ENCODE peak calls at places on chromosomes 3 and 15, in seven cellular contexts. C is heart left ventricle, G is kidney, V is left lung, R is body of pancreas, B is brain microvascular endothelial cell, F is endothelial cell of umbilical vein. O is an unnamed sample.

GRCh38 chr15:41789237-41789636 is 15.0 kb downstream of the MAPKBP1 start:
- DNase-seq in C (no peak), G (no peak), V (no peak), R (no peak), B (no peak), F (no peak), O (no peak)

GRCh38 chr3:124780356-124780755 is 50.1 kb downstream of the UMPS start:
- DNase-seq in C (peak), G (peak), V (no peak), R (peak), B (peak), F (no peak), O (no peak)

GRCh38 chr15:46502668-46503067 is 867.8 kb downstream of the SQOR start:
- DNase-seq in C (no peak), G (no peak), V (no peak), R (no peak), B (no peak), F (peak), O (no peak)

GRCh38 chr3:159031280-159031679 is 229.4 kb downstream of the MFSD1 start:
- DNase-seq in C (no peak), G (no peak), V (no peak), R (no peak), B (no peak), F (no peak), O (no peak)

GRCh38 chr3:56536735-56537134 is 20.2 kb upstream of the CCDC66 start:
- DNase-seq in C (no peak), G (no peak), V (no peak), R (no peak), B (no peak), F (no peak), O (no peak)

GRCh38 chr3:119367000-119367399 is 72.8 kb downstream of the ARHGAP31 start:
- DNase-seq in C (no peak), G (no peak), V (no peak), R (no peak), B (no peak), F (no peak), O (no peak)

GRCh38 chr3:82643948-82644347 is 882.5 kb upstream of the GBE1 start:
- DNase-seq in C (no peak), G (no peak), V (no peak), R (peak), B (no peak), F (no peak), O (no peak)

GRCh38 chr15:51401872-51402517 is 60.5 kb downstream of the GLDN start:
- DNase-seq in C (peak), G (no peak), V (peak), R (peak), B (peak), F (peak), O (peak)

GRCh38 chr15:95770191-95770590 is 560.3 kb upstream of the NR2F2 start:
- DNase-seq in C (no peak), G (no peak), V (no peak), R (no peak), B (peak), F (peak), O (no peak)

GRCh38 chr15:60933914-60934885 is 294.9 kb downstream of the RORA start:
- DNase-seq in C (no peak), G (no peak), V (no peak), R (no peak), B (no peak), F (no peak), O (no peak)

GRCh38 chr3:159929181-159929893 is 59.3 kb upstream of the IL12A start:
- DNase-seq in C (peak), G (no peak), V (no peak), R (no peak), B (peak), F (peak), O (peak)

GRCh38 chr15:66099950-66100671 is 153.4 kb downstream of the MEGF11 start:
- DNase-seq in C (no peak), G (no peak), V (no peak), R (no peak), B (no peak), F (no peak), O (no peak)

GRCh38 chr15:79008666-79009065 is 63.8 kb upstream of the CTSH start:
- DNase-seq in C (no peak), G (peak), V (no peak), R (peak), B (no peak), F (no peak), O (no peak)

GRCh38 chr15:39857132-39857531 is 62.9 kb downstream of the GPR176 start:
- DNase-seq in C (no peak), G (no peak), V (no peak), R (no peak), B (no peak), F (peak), O (no peak)

GRCh38 chr3:25915673-25916072 is 125.8 kb downstream of the OXSM start:
- DNase-seq in C (no peak), G (no peak), V (no peak), R (no peak), B (no peak), F (no peak), O (no peak)

GRCh38 chr3:130955481-130955880 is 61.6 kb downstream of the ATP2C1 start:
- DNase-seq in C (no peak), G (no peak), V (no peak), R (no peak), B (no peak), F (no peak), O (no peak)

GRCh38 chr3:2872884-2873283 is 237.3 kb downstream of the IL5RA start:
- DNase-seq in C (no peak), G (no peak), V (no peak), R (no peak), B (no peak), F (no peak), O (no peak)

GRCh38 chr15:67174864-67175573 is 79.4 kb downstream of the AAGAB start:
- DNase-seq in C (no peak), G (no peak), V (no peak), R (no peak), B (no peak), F (peak), O (no peak)

GRCh38 chr3:13507247-13507790 is 27.2 kb downstream of the HDAC11 start:
- DNase-seq in C (no peak), G (no peak), V (no peak), R (no peak), B (no peak), F (no peak), O (no peak)

GRCh38 chr15:49315543-49315942 is 107.5 kb upstream of the FGF7 start:
- DNase-seq in C (no peak), G (no peak), V (no peak), R (no peak), B (peak), F (no peak), O (no peak)

GRCh38 chr15:59191855-59192237 is 14.8 kb upstream of the LDHAL6B start:
- DNase-seq in C (no peak), G (no peak), V (no peak), R (no peak), B (peak), F (peak), O (no peak)

GRCh38 chr3:126448141-126448892 is 27.4 kb downstream of the ZXDC start:
- DNase-seq in C (no peak), G (no peak), V (no peak), R (no peak), B (no peak), F (no peak), O (no peak)

GRCh38 chr3:147185781-147186180 is 220.6 kb downstream of the ZIC4 start:
- DNase-seq in C (no peak), G (no peak), V (no peak), R (no peak), B (no peak), F (no peak), O (no peak)

GRCh38 chr3:96852849-96853248 is 38.5 kb downstream of the EPHA6 start:
- DNase-seq in C (no peak), G (no peak), V (no peak), R (no peak), B (no peak), F (no peak), O (no peak)

GRCh38 chr3:32401541-32402052 is 9.9 kb downstream of the CMTM7 start:
- DNase-seq in C (peak), G (peak), V (peak), R (peak), B (peak), F (peak), O (peak)

GRCh38 chr3:189041482-189042090 is 130.2 kb upstream of the TPRG1 start:
- DNase-seq in C (no peak), G (no peak), V (no peak), R (peak), B (peak), F (peak), O (no peak)

GRCh38 chr3:65500398-65501306 is 538.1 kb downstream of the MAGI1 start:
- DNase-seq in C (no peak), G (no peak), V (no peak), R (no peak), B (peak), F (peak), O (no peak)

GRCh38 chr3:57127849-57128566 is 37.1 kb downstream of the IL17RD start:
- DNase-seq in C (no peak), G (no peak), V (no peak), R (no peak), B (no peak), F (no peak), O (no peak)

GRCh38 chr3:131630117-131630516 is 127.3 kb upstream of the MRPL3 start:
- DNase-seq in C (no peak), G (no peak), V (no peak), R (no peak), B (no peak), F (no peak), O (no peak)

GRCh38 chr15:52080031-52080430 is 32.5 kb downstream of the BCL2L10 start:
- DNase-seq in C (no peak), G (no peak), V (no peak), R (no peak), B (peak), F (no peak), O (no peak)

GRCh38 chr3:13214847-13215472 is 141.7 kb upstream of the IQSEC1 start:
- DNase-seq in C (no peak), G (peak), V (no peak), R (no peak), B (no peak), F (no peak), O (no peak)

GRCh38 chr15:70497661-70498060 is 265.7 kb downstream of the UACA start:
- DNase-seq in C (no peak), G (no peak), V (no peak), R (no peak), B (no peak), F (no peak), O (no peak)

GRCh38 chr3:72791132-72791531 is 57.1 kb downstream of the SHQ1 start:
- DNase-seq in C (no peak), G (no peak), V (no peak), R (no peak), B (no peak), F (peak), O (no peak)

GRCh38 chr3:54954019-54954418 is 26.2 kb upstream of the LRTM1 start:
- DNase-seq in C (no peak), G (no peak), V (no peak), R (no peak), B (peak), F (no peak), O (no peak)

GRCh38 chr3:138186803-138187295 is 252 bp upstream of the ARMC8 start:
- DNase-seq in C (peak), G (peak), V (peak), R (peak), B (peak), F (peak), O (peak)

GRCh38 chr3:42820746-42821051 is 11.5 kb downstream of the ACKR2 start:
- DNase-seq in C (no peak), G (no peak), V (no peak), R (peak), B (no peak), F (no peak), O (no peak)
- H3K27ac ChIP-seq in C (no peak), G (no peak), V (no peak), R (no peak), B (no peak), F (no peak), O (no peak)

GRCh38 chr3:45253316-45253715 is 27.2 kb upstream of the TMEM158 start:
- DNase-seq in C (no peak), G (no peak), V (no peak), R (no peak), B (no peak), F (no peak), O (no peak)

GRCh38 chr3:45261333-45262110 is 35.4 kb upstream of the TMEM158 start:
- DNase-seq in C (no peak), G (no peak), V (no peak), R (no peak), B (no peak), F (no peak), O (no peak)

GRCh38 chr3:45259144-45259543 is 33.1 kb upstream of the TMEM158 start:
- DNase-seq in C (no peak), G (no peak), V (no peak), R (no peak), B (no peak), F (no peak), O (no peak)

GRCh38 chr3:45252833-45253232 is 26.7 kb upstream of the TMEM158 start:
- DNase-seq in C (no peak), G (no peak), V (no peak), R (no peak), B (no peak), F (no peak), O (no peak)

GRCh38 chr3:45258317-45258716 is 32.2 kb upstream of the TMEM158 start:
- DNase-seq in C (no peak), G (no peak), V (no peak), R (no peak), B (no peak), F (no peak), O (no peak)
- H3K4me3 ChIP-seq in C (no peak), G (no peak), V (no peak), R (no peak), B (no peak), F (no peak), O (no peak)

GRCh38 chr15:84782346-84782745 is 34.0 kb downstream of the ZNF592 start:
- DNase-seq in C (no peak), G (no peak), V (no peak), R (no peak), B (no peak), F (no peak), O (no peak)

GRCh38 chr15:84781505-84781904 is 33.1 kb downstream of the ZNF592 start:
- DNase-seq in C (no peak), G (no peak), V (no peak), R (no peak), B (no peak), F (no peak), O (no peak)

GRCh38 chr15:84784262-84784661 is 32.9 kb upstream of the ALPK3 start:
- DNase-seq in C (no peak), G (no peak), V (no peak), R (no peak), B (no peak), F (no peak), O (no peak)

GRCh38 chr15:84785053-84785452 is 32.1 kb upstream of the ALPK3 start:
- DNase-seq in C (no peak), G (no peak), V (no peak), R (no peak), B (no peak), F (no peak), O (no peak)

DNA sequence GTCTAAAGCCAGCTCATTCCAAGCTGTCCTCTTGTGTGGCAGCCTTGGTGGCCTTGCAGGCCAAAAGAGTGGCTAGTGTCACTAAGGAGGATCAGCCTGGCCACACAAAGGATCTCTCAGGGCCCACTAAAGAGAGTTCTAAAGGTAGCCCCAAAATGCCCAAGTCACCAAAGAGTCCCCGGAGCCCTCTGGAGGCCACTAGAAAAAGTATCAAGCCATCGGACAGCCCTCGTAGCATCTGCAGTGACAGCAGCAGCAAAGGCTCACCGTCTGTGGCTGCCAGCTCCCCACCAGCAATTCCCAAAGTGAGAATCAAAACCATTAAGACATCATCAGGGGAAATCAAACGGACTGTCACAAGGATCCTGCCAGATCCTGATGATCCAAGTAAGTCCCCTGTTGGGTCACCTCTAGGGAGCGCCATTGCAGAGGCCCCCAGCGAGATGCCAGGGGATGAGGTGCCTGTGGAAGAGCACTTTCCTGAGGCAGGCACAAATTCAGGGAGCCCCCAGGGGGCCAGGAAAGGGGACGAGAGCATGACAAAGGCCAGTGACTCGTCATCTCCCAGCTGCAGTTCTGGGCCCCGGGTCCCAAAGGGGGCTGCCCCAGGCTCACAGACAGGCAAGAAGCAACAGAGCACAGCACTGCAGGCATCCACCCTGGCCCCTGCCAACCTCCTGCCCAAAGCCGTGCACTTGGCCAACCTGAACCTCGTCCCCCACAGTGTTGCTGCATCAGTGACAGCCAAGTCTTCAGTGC is 33.5 kb upstream of the ALPK3 start:
- DNase-seq in C (no peak), G (no peak), V (no peak), R (no peak), B (no peak), F (no peak), O (no peak)
- TF ChIP-seq CTCF in C (no peak), G (no peak), V (no peak), R (no peak), B (peak), F (no peak), O (no peak)

DNA sequence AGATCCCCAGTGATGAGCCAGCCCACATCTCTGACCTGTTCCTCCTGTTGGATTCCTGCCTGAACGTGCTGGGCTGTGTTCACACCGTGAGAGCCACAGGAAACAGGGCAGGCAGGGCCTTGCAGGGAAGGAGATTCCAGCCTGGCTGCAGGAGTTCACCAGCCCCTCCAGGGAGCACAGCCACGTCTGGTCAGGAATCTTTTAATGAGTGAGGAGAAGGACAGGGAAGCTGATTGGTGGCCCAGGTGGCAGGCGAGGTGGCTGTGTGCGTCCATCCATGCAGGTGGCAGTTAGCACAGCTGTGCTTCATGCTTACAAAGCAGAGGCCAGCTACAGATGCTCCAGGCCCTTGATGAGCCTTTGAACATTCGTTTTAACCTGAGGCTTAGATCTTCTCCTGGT is 10.5 kb downstream of the LRRK1 start:
- DNase-seq in C (no peak), G (no peak), V (no peak), R (no peak), B (no peak), F (no peak), O (no peak)
- H3K27ac ChIP-seq in C (no peak), G (no peak), V (no peak), R (no peak), B (no peak), F (no peak), O (no peak)

GRCh38 chr3:4738737-4739274 is 240.4 kb upstream of the BHLHE40 start:
- DNase-seq in C (no peak), G (no peak), V (no peak), R (no peak), B (peak), F (no peak), O (no peak)

GRCh38 chr3:4734454-4734853 is 241.3 kb downstream of the ITPR1 start:
- DNase-seq in C (no peak), G (no peak), V (no peak), R (peak), B (no peak), F (no peak), O (no peak)

GRCh38 chr3:4735243-4735642 is 242.1 kb downstream of the ITPR1 start:
- DNase-seq in C (no peak), G (no peak), V (no peak), R (no peak), B (no peak), F (no peak), O (no peak)

GRCh38 chr3:4739289-4740236 is 239.7 kb upstream of the BHLHE40 start:
- DNase-seq in C (no peak), G (no peak), V (no peak), R (no peak), B (no peak), F (no peak), O (no peak)

GRCh38 chr3:4736284-4736861 is 242.9 kb upstream of the BHLHE40 start:
- DNase-seq in C (peak), G (peak), V (peak), R (peak), B (no peak), F (peak), O (peak)
- H3K4me3 ChIP-seq in C (no peak), G (no peak), V (no peak), R (no peak), B (no peak), F (no peak), O (no peak)

DNA sequence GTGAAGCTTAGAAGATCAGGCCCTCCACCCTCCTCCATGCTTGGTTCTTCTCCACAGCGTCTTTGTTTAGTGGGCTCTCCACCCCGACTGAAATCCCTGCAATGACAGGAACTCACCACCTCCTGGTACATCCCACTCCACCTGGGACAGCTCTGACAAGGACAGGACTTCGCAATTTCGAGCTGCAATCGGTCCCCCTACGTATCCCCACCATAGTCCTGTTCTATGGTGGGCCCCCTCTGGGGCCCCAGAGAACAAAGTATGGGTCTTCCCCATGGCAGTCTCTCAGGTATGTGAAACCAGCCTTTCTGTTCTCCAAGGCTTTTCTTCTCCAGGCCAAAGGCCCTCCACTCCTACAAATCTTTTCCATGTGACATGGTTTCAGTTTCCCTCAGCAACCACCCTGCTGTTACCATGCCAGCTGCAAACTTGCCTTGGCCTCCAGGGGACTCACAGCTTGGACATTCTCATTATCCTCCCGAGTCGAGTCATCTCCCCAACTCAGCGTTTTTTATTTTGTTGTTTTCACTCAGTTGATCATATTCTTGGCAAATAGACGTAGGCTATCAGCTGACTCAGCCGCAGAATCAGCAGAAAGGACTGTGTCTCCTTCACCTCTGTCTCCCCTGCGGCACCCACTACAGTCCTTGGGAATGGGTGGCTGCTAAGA is 233.3 kb downstream of the OPA1 start:
- DNase-seq in C (no peak), G (no peak), V (no peak), R (peak), B (peak), F (peak), O (no peak)
- TF ChIP-seq CTCF in C (no peak), G (no peak), V (no peak), R (no peak), B (no peak), F (no peak), O (no peak)

O was measured in lower lobe of right lung.